ENCODE peak calls at places on chromosome 9, in four cellular contexts. One of them, this sample, is unnamed.

GRCh38 chr9:79570449-79571308 is 1.1 kb upstream of the TLE4 start:
- DNase-seq in CD8-positive, alpha-beta T cell: peak
- DNase-seq in GM04504: no peak
- DNase-seq in HFF-Myc: no peak
- DNase-seq in this sample: peak

GRCh38 chr9:17600962-17601593 is 22.2 kb downstream of the SH3GL2 start:
- DNase-seq in GM04504: no peak
- DNase-seq in HFF-Myc: peak
- DNase-seq in CD8-positive, alpha-beta T cell: no peak
- DNase-seq in this sample: no peak

GRCh38 chr9:4293293-4293931 is 6.5 kb downstream of the GLIS3 start:
- DNase-seq in CD8-positive, alpha-beta T cell: no peak
- DNase-seq in GM04504: peak
- DNase-seq in HFF-Myc: peak
- DNase-seq in this sample: no peak

GRCh38 chr9:131950487-131950886 is 129.2 kb downstream of the MED27 start:
- DNase-seq in HFF-Myc: no peak
- DNase-seq in CD8-positive, alpha-beta T cell: no peak
- DNase-seq in GM04504: no peak
- DNase-seq in this sample: no peak

GRCh38 chr9:133188843-133189180 is 20.2 kb downstream of the OBP2B start:
- DNase-seq in GM04504: no peak
- DNase-seq in CD8-positive, alpha-beta T cell: no peak
- DNase-seq in HFF-Myc: no peak
- DNase-seq in this sample: no peak

GRCh38 chr9:15509931-15510788 is 610 bp downstream of the PSIP1 start:
- DNase-seq in HFF-Myc: no peak
- DNase-seq in CD8-positive, alpha-beta T cell: peak
- DNase-seq in GM04504: no peak
- DNase-seq in this sample: peak

GRCh38 chr9:92709240-92709639 is 39.3 kb upstream of the IPPK start:
- DNase-seq in GM04504: no peak
- DNase-seq in HFF-Myc: no peak
- DNase-seq in CD8-positive, alpha-beta T cell: no peak
- DNase-seq in this sample: no peak

GRCh38 chr9:109520475-109521132 is 22.5 kb upstream of the PTPN3 start:
- DNase-seq in HFF-Myc: peak
- DNase-seq in CD8-positive, alpha-beta T cell: peak
- DNase-seq in GM04504: peak
- DNase-seq in this sample: no peak

GRCh38 chr9:10366171-10366779 is 246.5 kb downstream of the PTPRD start:
- DNase-seq in CD8-positive, alpha-beta T cell: no peak
- DNase-seq in GM04504: no peak
- DNase-seq in HFF-Myc: no peak
- DNase-seq in this sample: no peak